ENCODE peak calls at places on chromosome 17, in nine cellular contexts. C is K562, N is Peyer's patch, D is body of pancreas, W is transverse colon, M is heart left ventricle, Z is gastrocnemius medialis, U is tibial nerve, E is H1. H is an unnamed sample. For H3K4me1, the result is how much of the 10 kb centered on the place peaks cover.

GRCh38 chr17:76982408-76983074 is 114.3 kb downstream of the MGAT5B start:
- DNase-seq in U (no peak), Z (no peak), E (no peak), C (no peak), M (no peak), N (no peak), W (no peak), D (no peak), H (no peak)

GRCh38 chr17:252456-252855 is 71.0 kb upstream of the DOC2B start:
- DNase-seq in Z (no peak), W (no peak), U (no peak), E (no peak), N (no peak), D (no peak), C (no peak), M (no peak), H (no peak)

GRCh38 chr17:45123930-45124796 is 8.2 kb downstream of the PLCD3 start:
- DNase-seq in E (no peak), W (peak), U (no peak), N (peak), M (peak), D (no peak), Z (peak), C (peak), H (no peak)

GRCh38 chr17:80984749-80985148 is 6.9 kb upstream of the CHMP6 start:
- DNase-seq in D (no peak), N (no peak), Z (no peak), U (no peak), M (no peak), C (no peak), E (peak), W (no peak), H (peak)

GRCh38 chr17:56887552-56888467 is 26.0 kb downstream of the TRIM25 start:
- DNase-seq in W (peak), E (no peak), C (peak), U (no peak), Z (no peak), M (no peak), N (no peak), D (no peak), H (no peak)

GRCh38 chr17:67801626-67802175 is 23.6 kb upstream of the BPTF start:
- DNase-seq in W (no peak), C (peak), E (no peak), D (no peak), U (no peak), Z (no peak), N (no peak), M (no peak), H (no peak)

GRCh38 chr17:45346255-45347015 is 29.6 kb upstream of the MAP3K14 start:
- DNase-seq in D (no peak), N (no peak), M (no peak), U (no peak), W (peak), Z (no peak), C (no peak), E (no peak), H (peak)

GRCh38 chr17:20779521-20779920 is 200.0 kb downstream of the CDRT15L2 start:
- DNase-seq in D (no peak), C (no peak), M (no peak), Z (no peak), N (no peak), W (no peak), U (no peak), E (no peak), H (no peak)

GRCh38 chr17:79041723-79042420 is 17.9 kb downstream of the C1QTNF1 start:
- DNase-seq in N (no peak), Z (no peak), C (no peak), E (no peak), W (no peak), M (no peak), D (no peak), U (no peak), H (no peak)

GRCh38 chr17:74040291-74040690 is 163.2 kb upstream of the RPL38 start:
- DNase-seq in Z (no peak), C (no peak), D (no peak), W (no peak), U (no peak), N (no peak), E (no peak), M (no peak), H (no peak)

GRCh38 chr17:19644493-19645210 is 3.9 kb upstream of the ALDH3A2 start:
- DNase-seq in W (no peak), C (no peak), U (no peak), Z (no peak), D (no peak), E (no peak), M (no peak), N (no peak), H (no peak)

GRCh38 chr17:9517396-9517795 is 58.2 kb downstream of the STX8 start:
- DNase-seq in N (no peak), C (no peak), D (no peak), U (no peak), Z (no peak), E (no peak), W (no peak), M (no peak), H (no peak)

GRCh38 chr17:70344356-70345060 is 175.2 kb downstream of the KCNJ2 start:
- DNase-seq in M (no peak), W (no peak), Z (no peak), N (no peak), E (no peak), C (no peak), U (no peak), D (no peak), H (no peak)

GRCh38 chr17:8419305-8419704 is 16.4 kb upstream of the NDEL1 start:
- DNase-seq in E (no peak), N (no peak), M (no peak), C (no peak), U (no peak), Z (no peak), D (no peak), W (no peak), H (no peak)

GRCh38 chr17:43169561-43170139 is 1.4 kb upstream of the NBR1 start:
- DNase-seq in C (peak), D (peak), Z (peak), W (peak), M (no peak), E (no peak), U (no peak), N (peak), H (no peak)

GRCh38 chr17:38528101-38528500 is 77.7 kb downstream of the SRCIN1 start:
- DNase-seq in E (no peak), Z (no peak), U (no peak), W (no peak), C (no peak), N (no peak), M (peak), D (no peak), H (no peak)

GRCh38 chr17:44176257-44176656 is 5.8 kb downstream of the ASB16 start:
- DNase-seq in U (no peak), N (no peak), E (no peak), C (no peak), Z (no peak), M (no peak), W (no peak), D (no peak), H (no peak)

GRCh38 chr17:76957600-76958464 is 89.6 kb downstream of the MGAT5B start:
- DNase-seq in W (no peak), N (no peak), D (no peak), C (no peak), M (no peak), E (no peak), Z (no peak), U (no peak), H (no peak)

GRCh38 chr17:73045722-73046121 is 46.8 kb downstream of the SLC39A11 start:
- DNase-seq in D (no peak), E (no peak), W (no peak), C (no peak), N (no peak), M (no peak), U (no peak), Z (no peak), H (no peak)

GRCh38 chr17:72953621-72954020 is 138.9 kb downstream of the SLC39A11 start:
- DNase-seq in M (no peak), U (no peak), D (no peak), W (no peak), E (no peak), N (no peak), C (no peak), Z (no peak), H (no peak)

GRCh38 chr17:83117594-83117993 is 38.2 kb downstream of the METRNL start:
- DNase-seq in M (no peak), E (no peak), Z (no peak), C (no peak), W (no peak), U (no peak), D (no peak), N (no peak), H (no peak)

GRCh38 chr17:79036609-79037008 is 12.6 kb downstream of the C1QTNF1 start:
- DNase-seq in D (no peak), C (no peak), M (no peak), Z (no peak), E (no peak), N (no peak), W (no peak), U (no peak), H (no peak)

GRCh38 chr17:49219987-49220386 is 9.5 kb downstream of the ABI3 start:
- DNase-seq in M (no peak), E (no peak), W (no peak), D (no peak), Z (no peak), N (no peak), C (no peak), U (no peak), H (no peak)

GRCh38 chr17:63382136-63382535 is 64.0 kb downstream of the CYB561 start:
- DNase-seq in W (no peak), E (no peak), U (no peak), C (no peak), D (no peak), M (no peak), N (no peak), Z (no peak), H (no peak)

GRCh38 chr17:50208611-50209061 is 7.2 kb upstream of the COL1A1 start:
- DNase-seq in Z (no peak), E (no peak), U (peak), D (no peak), N (peak), M (no peak), W (no peak), C (peak), H (no peak)

GRCh38 chr17:69064476-69064875 is 3.7 kb upstream of the ABCA9 start:
- DNase-seq in Z (no peak), W (no peak), E (no peak), D (no peak), U (no peak), M (no peak), N (no peak), C (no peak), H (no peak)

GRCh38 chr17:79478051-79478461 is 132.8 kb downstream of the RBFOX3 start:
- DNase-seq in C (peak), N (no peak), Z (no peak), W (no peak), M (no peak), E (no peak), U (no peak), D (no peak), H (no peak)

GRCh38 chr17:1713878-1714487 is 3.8 kb upstream of the TLCD2 start:
- DNase-seq in M (no peak), N (peak), W (peak), Z (peak), E (no peak), D (peak), C (peak), U (no peak), H (peak)

GRCh38 chr17:1714980-1715802 is 5.0 kb upstream of the TLCD2 start:
- DNase-seq in W (peak), C (peak), U (peak), D (peak), M (peak), Z (peak), N (peak), E (no peak), H (peak)

GRCh38 chr17:1713160-1713877 is 3.1 kb upstream of the TLCD2 start:
- DNase-seq in D (no peak), C (peak), N (peak), U (no peak), W (no peak), M (no peak), Z (no peak), E (no peak), H (no peak)

GRCh38 chr17:1715803-1716075 is 5.6 kb upstream of the TLCD2 start:
- DNase-seq in M (no peak), U (no peak), W (no peak), E (no peak), D (no peak), N (no peak), C (no peak), Z (no peak), H (no peak)

GRCh38 chr17:1714488-1714979 is 4.4 kb upstream of the TLCD2 start:
- DNase-seq in W (peak), N (peak), M (peak), Z (peak), D (peak), E (peak), C (peak), U (peak), H (peak)
- TF ChIP-seq POLR2A in W (no peak), N (peak), M (no peak), Z (no peak), D (no peak), E (no peak), C (no peak), U (no peak), H (no peak)

GRCh38 chr17:61393550-61393903 is 6.1 kb upstream of the TBX2 start:
- DNase-seq in M (no peak), Z (peak), E (no peak), C (no peak), W (no peak), N (no peak), U (no peak), D (no peak), H (no peak)
- TF ChIP-seq CTCF in M (peak), Z (peak), E (peak), C (no peak), W (no peak), N (no peak), U (no peak), D (no peak), H (no peak)

DNA sequence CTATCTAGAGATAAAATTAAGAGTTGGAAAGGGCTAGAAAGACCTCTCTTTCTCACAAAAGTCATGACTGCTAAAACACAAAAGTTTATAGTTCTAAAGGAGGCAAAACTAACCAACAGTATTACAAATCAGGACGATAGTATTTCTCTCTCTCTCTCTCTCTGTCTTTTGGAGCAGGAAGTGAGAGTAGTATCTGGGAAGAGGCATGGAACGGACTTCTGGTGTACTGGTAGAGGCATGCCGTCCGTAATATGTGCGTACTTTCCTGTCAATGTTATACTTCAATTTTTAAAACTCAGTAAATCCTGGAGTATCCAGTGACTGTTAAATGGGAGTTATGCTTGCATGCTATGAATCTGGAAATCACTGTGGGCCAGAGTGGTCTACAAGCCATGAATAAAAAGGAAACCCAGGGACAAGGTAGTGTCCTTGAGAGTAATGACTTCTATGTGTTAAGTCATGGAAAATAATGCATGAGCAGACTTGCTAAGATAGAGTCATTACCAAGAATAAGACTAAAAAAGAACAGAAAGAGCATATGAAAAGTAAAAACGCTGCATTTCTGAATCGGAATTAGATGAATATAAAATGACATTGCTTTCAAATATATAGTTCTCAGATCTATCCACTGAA is 49.8 kb upstream of the ANKFY1 start:
- DNase-seq in D (no peak), C (no peak), U (no peak), Z (no peak), W (no peak), M (no peak), N (no peak), E (no peak), H (no peak)
- H3K4me1 ChIP-seq in D (half or more), C (under half), U (half or more), Z (half or more), W (under half), M (half or more), N (under half), E (under half), H (under half)

GRCh38 chr17:18132711-18133110 is 24.2 kb downstream of the MYO15A start:
- DNase-seq in Z (no peak), M (no peak), W (no peak), C (no peak), U (no peak), E (no peak), N (no peak), D (no peak), H (no peak)

GRCh38 chr17:18124346-18125126 is 16.0 kb downstream of the MYO15A start:
- DNase-seq in N (no peak), D (no peak), U (no peak), E (no peak), M (no peak), C (no peak), W (no peak), Z (no peak), H (no peak)

GRCh38 chr17:18122991-18123753 is 14.6 kb downstream of the MYO15A start:
- DNase-seq in M (no peak), W (no peak), Z (peak), N (no peak), U (no peak), E (no peak), C (no peak), D (no peak), H (no peak)

DNA sequence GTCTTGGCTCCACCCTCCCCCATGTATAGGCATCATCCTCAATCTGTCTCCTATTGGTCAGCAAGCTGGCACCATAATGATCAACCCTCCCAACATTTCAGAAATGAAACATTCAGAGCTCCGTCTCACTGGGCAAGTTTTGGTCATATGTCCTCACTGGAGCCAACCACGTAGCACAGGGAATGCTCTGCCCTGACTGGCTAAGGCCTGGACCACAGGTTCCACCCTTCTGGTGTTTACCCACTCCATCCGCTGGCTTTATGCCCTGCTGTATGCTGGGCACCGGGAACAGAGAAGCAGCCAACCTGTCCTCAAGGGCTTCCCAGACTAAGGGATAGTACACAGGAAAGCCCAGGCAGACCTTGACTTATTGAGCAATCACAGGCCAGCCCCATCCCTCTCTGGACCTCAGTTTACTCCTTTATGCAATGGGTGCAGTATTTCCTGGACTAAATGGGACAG is 20.5 kb downstream of the MYO15A start:
- DNase-seq in W (no peak), C (no peak), Z (no peak), U (no peak), E (no peak), N (no peak), M (no peak), D (peak), H (peak)
- TF ChIP-seq POLR2A in W (no peak), C (no peak), Z (no peak), U (no peak), E (no peak), N (no peak), M (no peak), D (no peak), H (no peak)

DNA sequence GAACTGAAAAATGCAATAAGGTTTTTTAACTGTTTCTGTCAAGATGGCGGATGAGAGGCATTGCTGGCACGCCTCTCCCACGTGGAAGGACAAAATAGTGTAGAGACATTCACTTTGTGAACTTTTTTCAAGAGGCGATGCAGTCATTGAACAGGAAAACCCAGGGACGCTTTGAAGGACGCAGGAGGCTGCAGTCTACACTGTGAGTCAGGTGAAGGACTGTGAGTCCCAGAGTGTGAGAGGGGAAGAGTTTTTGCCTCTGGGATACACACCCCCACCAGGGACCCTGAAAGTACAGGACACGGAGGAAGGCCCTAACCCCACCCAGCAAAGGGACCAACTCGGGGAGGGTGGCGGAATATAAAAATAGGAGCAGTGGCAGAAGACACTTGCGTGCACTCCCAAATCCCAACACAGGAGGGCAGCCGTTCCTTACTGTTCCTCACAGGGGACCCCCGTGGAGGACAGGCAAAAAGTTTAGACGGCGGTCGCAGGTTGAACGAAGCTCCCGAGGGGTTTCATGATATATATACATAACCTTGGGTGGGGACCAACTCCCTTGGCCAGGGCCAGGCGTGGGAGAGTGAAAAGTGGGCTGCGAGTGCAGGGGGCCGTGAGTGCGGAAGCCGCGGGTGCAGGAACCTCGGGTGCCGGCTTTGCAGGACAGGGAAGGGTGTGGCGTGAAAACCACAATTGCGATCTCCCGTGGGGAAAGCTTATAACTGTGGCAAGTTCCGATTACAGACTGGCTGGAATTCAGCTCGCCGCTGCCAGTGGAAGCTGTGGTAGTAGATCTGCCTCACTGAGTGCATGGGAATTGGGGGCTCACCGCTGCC is 82.0 kb upstream of the ALOX12 start:
- DNase-seq in N (peak), D (peak), U (peak), M (peak), C (peak), E (peak), W (peak), Z (peak), H (peak)
- TF ChIP-seq CTCF in N (peak), D (peak), U (peak), M (peak), C (peak), E (peak), W (peak), Z (peak), H (peak)

DNA sequence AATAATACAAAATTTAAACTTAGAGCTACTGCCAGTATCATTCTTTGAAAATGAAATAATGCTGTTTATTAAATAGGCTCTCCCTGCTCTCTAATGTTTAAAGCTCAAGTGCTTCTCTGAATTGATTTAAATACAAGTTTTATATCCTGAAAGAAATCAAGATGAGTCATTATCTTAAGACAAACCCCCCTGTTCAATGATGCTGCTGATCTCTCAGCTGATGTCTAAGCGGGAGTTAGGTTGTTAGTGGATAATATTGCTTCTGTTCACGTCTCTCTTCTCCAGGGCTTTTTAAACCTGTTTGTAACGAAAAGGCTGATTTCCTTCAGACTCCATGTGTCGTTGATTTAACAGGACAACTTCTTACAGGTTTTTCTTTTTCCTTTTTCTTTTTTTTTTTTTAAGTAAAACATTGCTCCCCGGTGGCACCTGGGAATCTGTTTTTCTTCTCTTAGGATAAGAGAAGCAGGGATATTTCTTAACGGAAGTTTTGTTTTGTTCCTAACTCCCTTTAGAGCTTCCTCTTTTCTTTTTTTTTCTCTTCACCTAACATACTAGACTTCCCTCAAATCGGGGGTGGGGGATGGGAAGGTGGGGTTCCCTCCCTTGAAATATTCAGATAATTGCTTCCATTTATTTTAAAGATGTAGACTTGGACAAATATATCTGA is 804 bp upstream of the LYRM9 start:
- DNase-seq in E (no peak), Z (no peak), C (peak), W (no peak), M (no peak), N (no peak), D (no peak), U (no peak), H (no peak)
- H3K4me1 ChIP-seq in E (under half), Z (under half), C (under half), W (under half), M (under half), N (under half), D (under half), U (half or more), H (under half)

GRCh38 chr17:64384253-64385186 is 6.1 kb downstream of the PECAM1 start:
- DNase-seq in C (no peak), Z (no peak), W (no peak), U (no peak), D (no peak), N (no peak), E (no peak), M (no peak), H (peak)
- TF ChIP-seq POLR2A in C (no peak), Z (no peak), W (no peak), U (no peak), D (no peak), N (no peak), E (no peak), M (no peak), H (no peak)